ENCODE peak calls at places on chromosomes 13 and 19, in four cellular contexts. Q is stomach, V is kidney epithelial cell, A is left ventricle myocardium inferior. I is an unnamed sample.
A peak's percentile ranks its signal among the peaks of the same experiment; 100 is the strongest.

GRCh38 chr13:26653310-26653709 is 95.8 kb downstream of the WASF3 start:
- DNase-seq in V (peak; percentile 34), A (no peak), Q (no peak), I (peak; percentile 21)

GRCh38 chr13:78160793-78161192 is 242.2 kb upstream of the EDNRB start:
- DNase-seq in A (no peak), Q (no peak), V (peak; percentile 37), I (peak; percentile 10)

GRCh38 chr19:54062643-54063042 is 1.1 kb downstream of the VSTM1 start:
- DNase-seq in V (no peak), A (peak; percentile 26), Q (no peak), I (no peak)

GRCh38 chr19:35549174-35549788 is 3.9 kb downstream of the TMEM147 start:
- DNase-seq in V (no peak), Q (peak; percentile 63), A (no peak), I (peak; percentile 10)

GRCh38 chr19:45457776-45458175 is 10.0 kb upstream of the FOSB start:
- DNase-seq in V (no peak), Q (no peak), A (no peak), I (no peak)

GRCh38 chr13:61113140-61113658 is 302.4 kb downstream of the PCDH20 start:
- DNase-seq in A (no peak), V (no peak), Q (no peak), I (no peak)

GRCh38 chr19:50383307-50383851 is 768 bp upstream of the POLD1 start:
- DNase-seq in V (no peak), A (no peak), Q (no peak), I (no peak)

GRCh38 chr19:41426952-41427646 is at the start of gene B3GNT8:
- DNase-seq in A (peak; percentile 90), V (peak; percentile 12), Q (peak; percentile 86), I (no peak)

GRCh38 chr13:112826565-112826964 is 136.7 kb downstream of the ATP11A start:
- DNase-seq in Q (no peak), A (no peak), V (no peak), I (no peak)

GRCh38 chr19:35963514-35963913 is 27.3 kb downstream of the LRFN3 start:
- DNase-seq in Q (no peak), V (peak; percentile 23), A (no peak), I (no peak)

GRCh38 chr13:100580045-100580444 is 8.5 kb downstream of the GGACT start:
- DNase-seq in V (no peak), Q (no peak), A (no peak), I (no peak)

GRCh38 chr13:85666356-85666755 is 132.9 kb downstream of the SLITRK6 start:
- DNase-seq in V (no peak), Q (no peak), A (no peak), I (no peak)

GRCh38 chr19:29634731-29635130 is 28.6 kb downstream of the POP4 start:
- DNase-seq in A (no peak), Q (no peak), V (no peak), I (no peak)

GRCh38 chr19:21101511-21102242 is 19.7 kb downstream of the ZNF714 start:
- DNase-seq in Q (no peak), A (no peak), V (no peak), I (no peak)

GRCh38 chr19:21094347-21095025 is 12.5 kb downstream of the ZNF714 start:
- DNase-seq in Q (no peak), V (no peak), A (no peak), I (no peak)

DNA sequence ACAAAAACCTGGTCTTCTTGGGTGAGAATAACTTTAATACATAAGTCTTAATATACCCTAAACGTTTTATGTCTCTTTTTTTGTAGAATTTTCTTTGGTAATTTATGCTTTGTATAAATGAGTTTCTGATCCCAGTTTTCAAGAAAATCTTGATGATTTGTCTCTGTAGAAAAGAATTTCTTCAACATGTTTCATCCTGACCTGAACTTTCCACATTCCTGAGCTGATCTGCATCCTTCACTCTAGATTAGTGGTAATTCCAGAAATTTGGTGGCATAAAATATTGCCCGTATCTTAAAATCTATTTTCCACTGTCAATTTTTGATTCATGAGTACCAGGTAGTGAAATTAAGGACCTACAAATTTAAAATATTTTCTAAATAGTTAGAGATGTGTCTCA is 16.3 kb downstream of the ZNF714 start:
- DNase-seq in A (no peak), V (no peak), Q (no peak), I (no peak)
- H3K4me3 ChIP-seq in A (no peak overlapping the region), V (no peak overlapping the region), Q (no peak overlapping the region), I (no peak overlapping the region)

DNA sequence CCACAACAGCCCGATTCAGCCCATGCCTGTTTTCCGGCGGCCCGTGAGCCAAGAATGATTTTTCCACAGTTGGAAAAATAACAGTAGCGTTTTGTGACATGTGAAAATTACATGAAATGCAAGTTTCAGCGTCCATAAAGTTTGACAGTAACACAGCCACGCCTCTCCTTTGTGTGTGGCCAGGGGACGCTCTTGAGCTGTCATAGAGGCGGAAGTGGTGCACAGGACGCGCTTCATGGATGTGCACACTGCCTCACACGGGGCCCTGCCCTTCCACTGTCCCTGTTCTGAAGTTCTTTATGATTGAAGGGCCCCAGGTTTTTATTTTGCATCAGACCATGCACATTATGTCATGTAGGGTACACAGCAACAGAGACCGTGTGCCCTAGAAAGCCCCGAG is 12.4 kb upstream of the ELAVL1 start:
- DNase-seq in Q (no peak), A (no peak), V (no peak), I (no peak)
- TF ChIP-seq CTCF in Q (no peak), A (no peak), V (no peak), I (no peak)

GRCh38 chr19:5974721-5975387 is 3.1 kb downstream of the RANBP3 start:
- DNase-seq in Q (no peak), V (no peak), A (no peak), I (no peak)

GRCh38 chr19:5973867-5974635 is 3.9 kb downstream of the RANBP3 start:
- DNase-seq in V (no peak), Q (no peak), A (no peak), I (no peak)

GRCh38 chr19:5977222-5977784 is 637 bp downstream of the RANBP3 start:
- DNase-seq in Q (no peak), A (no peak), V (no peak), I (no peak)

GRCh38 chr19:5976768-5977167 is 1.2 kb downstream of the RANBP3 start:
- DNase-seq in Q (no peak), V (no peak), A (no peak), I (no peak)

DNA sequence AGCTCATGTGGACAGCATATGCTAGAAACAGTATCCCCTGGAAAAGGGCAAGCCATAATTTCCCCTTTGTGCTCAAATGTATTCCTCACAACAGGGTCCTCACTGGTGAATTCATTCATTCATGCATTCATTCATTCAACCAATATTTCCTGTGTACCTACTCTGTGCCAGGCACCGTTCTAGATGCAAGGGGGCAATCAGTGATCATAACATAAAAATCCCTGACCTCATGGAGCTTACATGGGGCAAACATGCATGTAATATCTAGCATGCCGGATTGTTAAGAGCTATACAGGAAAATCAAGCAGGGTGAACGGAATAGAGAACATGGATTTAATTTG is 2.6 kb downstream of the RANBP3 start:
- DNase-seq in V (no peak), A (no peak), Q (no peak), I (no peak)
- H3K4me3 ChIP-seq in V (no peak overlapping the region), A (no peak overlapping the region), Q (no peak overlapping the region), I (no peak overlapping the region)

GRCh38 chr19:10766049-10766623 is 48.3 kb downstream of the DNM2 start:
- DNase-seq in A (no peak), V (no peak), Q (peak; percentile 73), I (no peak)
- TF ChIP-seq CTCF in A (no peak), V (no peak), Q (no peak), I (no peak)

DNA sequence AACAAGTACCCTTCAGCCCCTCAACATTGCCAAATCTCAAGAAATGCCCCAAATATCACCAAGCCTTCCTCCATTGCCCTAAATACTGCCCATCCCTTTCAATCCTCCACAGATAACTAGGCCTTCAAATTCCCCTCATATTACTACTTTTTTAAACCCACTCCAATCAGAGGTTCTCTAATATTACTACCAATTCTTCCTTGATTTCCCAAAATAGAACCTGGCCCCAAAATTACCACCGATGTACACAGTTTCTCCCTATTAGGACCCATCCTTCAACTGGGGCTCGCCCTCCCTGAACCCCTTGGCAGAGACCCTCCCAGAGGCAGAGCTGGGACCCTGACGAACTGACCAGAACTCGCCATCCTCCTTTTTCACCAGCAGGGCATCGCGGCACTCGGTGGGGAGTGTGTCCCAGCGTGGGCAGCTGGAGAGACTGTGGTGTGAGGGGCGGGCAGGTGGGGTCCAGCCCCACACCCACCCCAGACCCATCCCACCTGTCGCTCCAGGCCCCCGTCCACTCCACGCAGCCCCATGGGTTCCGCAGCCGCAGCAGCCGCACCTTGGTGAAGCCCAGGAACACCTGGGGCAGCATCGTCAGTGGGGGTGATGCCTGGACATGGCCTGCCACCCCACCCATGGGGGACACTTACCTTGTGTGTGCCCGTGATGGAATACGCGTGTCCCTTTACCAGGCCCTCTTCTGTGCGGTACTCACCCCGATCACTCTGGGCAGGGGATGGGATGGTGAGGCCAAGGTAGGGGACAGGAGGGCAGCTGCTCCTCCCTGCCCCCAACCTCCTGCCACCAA is 6.1 kb downstream of the CAPN12 start:
- DNase-seq in A (no peak), V (no peak), Q (no peak), I (no peak)
- H3K4me3 ChIP-seq in A (no peak overlapping the region), V (no peak overlapping the region), Q (no peak overlapping the region), I (no peak overlapping the region)

GRCh38 chr19:55705972-55706371 is 30.9 kb downstream of the EPN1 start:
- DNase-seq in A (no peak), V (no peak), Q (no peak), I (no peak)

GRCh38 chr19:55703790-55704215 is 28.8 kb downstream of the EPN1 start:
- DNase-seq in A (no peak), Q (peak; percentile 72), V (no peak), I (no peak)

GRCh38 chr19:55702131-55702627 is 27.2 kb downstream of the EPN1 start:
- DNase-seq in A (no peak), V (no peak), Q (peak; percentile 71), I (no peak)

GRCh38 chr19:55700813-55701212 is 25.8 kb downstream of the EPN1 start:
- DNase-seq in V (no peak), A (no peak), Q (no peak), I (no peak)

DNA sequence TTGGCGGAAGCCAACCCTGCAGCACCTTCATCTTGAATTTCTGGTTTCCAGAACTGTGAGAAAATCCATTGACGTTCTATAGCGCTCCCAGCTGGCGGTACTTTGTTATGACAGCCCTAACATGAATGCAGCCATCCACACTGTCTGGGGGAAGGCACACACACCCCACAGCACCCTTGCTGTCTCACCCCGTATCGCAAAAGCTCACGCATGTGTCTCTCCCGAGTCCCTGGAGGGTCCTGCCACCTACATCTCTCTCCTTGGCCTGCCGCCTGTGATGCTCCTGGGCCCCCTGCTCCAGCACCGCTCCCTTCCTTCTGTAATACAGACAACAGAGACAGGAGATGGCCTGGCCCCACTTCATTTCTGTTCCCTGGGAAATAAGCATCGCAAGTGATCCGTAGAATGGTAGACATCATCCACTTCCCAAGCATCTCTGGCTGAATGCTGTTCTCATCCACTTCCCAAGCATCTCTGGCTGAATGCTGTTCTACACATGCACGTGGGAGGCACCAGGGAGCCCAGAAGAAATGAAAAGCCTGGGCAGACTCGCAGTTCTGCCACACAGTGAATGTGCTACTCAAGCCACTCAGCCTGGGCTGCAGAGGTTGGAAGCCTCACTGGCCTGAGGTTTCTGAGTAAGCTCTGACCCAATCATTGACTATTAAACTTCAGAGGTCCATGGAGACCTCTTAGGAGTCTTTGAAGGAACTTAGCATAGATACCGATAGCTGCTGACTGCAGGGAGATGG is 29.6 kb downstream of the EPN1 start:
- DNase-seq in V (no peak), Q (no peak), A (no peak), I (no peak)
- TF ChIP-seq CTCF in V (no peak), Q (no peak), A (no peak), I (no peak)

I was measured in AG09309.